ENCODE peak calls at places on chromosomes 4 and X, in four cellular contexts. I is CD8-positive, alpha-beta memory T cell; U is cardiac muscle cell; R is endothelial cell of umbilical vein. P is an unnamed sample. For H3K4me1, the result is how much of the 10 kb centered on the place peaks cover.

GRCh38 chr4:83516042-83516772 is 19.7 kb upstream of the GPAT3 start:
- DNase-seq in U (no peak), R (peak), I (no peak), P (peak)

GRCh38 chrX:2502668-2503519 is 2.1 kb upstream of the DHRSX start:
- DNase-seq in U (no peak), R (no peak), I (no peak), P (no peak)

GRCh38 chr4:180449395-180449956 is 1793.7 kb upstream of the TENM3 start:
- DNase-seq in I (no peak), R (no peak), U (peak), P (peak)

GRCh38 chr4:186979966-186980745 is 256.5 kb upstream of the FAT1 start:
- DNase-seq in R (no peak), I (no peak), U (no peak), P (no peak)

GRCh38 chr4:108173599-108174057 is 4.9 kb upstream of the LEF1 start:
- DNase-seq in U (no peak), R (no peak), I (no peak), P (no peak)

GRCh38 chrX:153875391-153876111 is 10.4 kb downstream of the L1CAM start:
- DNase-seq in U (peak), R (peak), I (peak), P (peak)

GRCh38 chr4:157012296-157012695 is 40.7 kb upstream of the PDGFC start:
- DNase-seq in U (no peak), I (no peak), R (no peak), P (no peak)

GRCh38 chrX:26234177-26234576 is 18.2 kb downstream of the MAGEB5 start:
- DNase-seq in R (no peak), I (no peak), U (no peak), P (no peak)

GRCh38 chr4:65668201-65669007 is 1.9 kb downstream of the EPHA5 start:
- DNase-seq in U (peak), R (no peak), I (no peak), P (no peak)

GRCh38 chr4:6795821-6796220 is 13.3 kb downstream of the KIAA0232 start:
- DNase-seq in U (no peak), I (no peak), R (no peak), P (no peak)

GRCh38 chr4:58749206-58749605 is 1639.0 kb upstream of the IGFBP7 start:
- DNase-seq in I (no peak), R (no peak), U (no peak), P (peak)

GRCh38 chrX:95885074-95885473 is 799.6 kb upstream of the DIAPH2 start:
- DNase-seq in I (no peak), R (peak), U (no peak), P (no peak)

GRCh38 chrX:1378306-1378758 is 13.6 kb downstream of the SLC25A6 start:
- DNase-seq in I (no peak), R (no peak), U (no peak), P (no peak)

GRCh38 chr4:57136281-57136680 is 26.1 kb upstream of the IGFBP7 start:
- DNase-seq in I (no peak), R (peak), U (no peak), P (no peak)

GRCh38 chr4:57591073-57591472 is 480.9 kb upstream of the IGFBP7 start:
- DNase-seq in R (no peak), I (no peak), U (no peak), P (no peak)

GRCh38 chrX:29435396-29435795 is 780.0 kb upstream of the MAGEB2 start:
- DNase-seq in U (no peak), I (no peak), R (peak), P (no peak)

GRCh38 chr4:184807261-184807660 is 18.5 kb downstream of the ACSL1 start:
- DNase-seq in R (no peak), U (no peak), I (no peak), P (no peak)

GRCh38 chrX:131226591-131226990 is 62.5 kb downstream of the IGSF1 start:
- DNase-seq in U (no peak), I (no peak), R (no peak), P (no peak)

GRCh38 chrX:67544871-67545771 is 1.3 kb downstream of the AR start:
- DNase-seq in R (peak), U (no peak), I (no peak), P (no peak)

DNA sequence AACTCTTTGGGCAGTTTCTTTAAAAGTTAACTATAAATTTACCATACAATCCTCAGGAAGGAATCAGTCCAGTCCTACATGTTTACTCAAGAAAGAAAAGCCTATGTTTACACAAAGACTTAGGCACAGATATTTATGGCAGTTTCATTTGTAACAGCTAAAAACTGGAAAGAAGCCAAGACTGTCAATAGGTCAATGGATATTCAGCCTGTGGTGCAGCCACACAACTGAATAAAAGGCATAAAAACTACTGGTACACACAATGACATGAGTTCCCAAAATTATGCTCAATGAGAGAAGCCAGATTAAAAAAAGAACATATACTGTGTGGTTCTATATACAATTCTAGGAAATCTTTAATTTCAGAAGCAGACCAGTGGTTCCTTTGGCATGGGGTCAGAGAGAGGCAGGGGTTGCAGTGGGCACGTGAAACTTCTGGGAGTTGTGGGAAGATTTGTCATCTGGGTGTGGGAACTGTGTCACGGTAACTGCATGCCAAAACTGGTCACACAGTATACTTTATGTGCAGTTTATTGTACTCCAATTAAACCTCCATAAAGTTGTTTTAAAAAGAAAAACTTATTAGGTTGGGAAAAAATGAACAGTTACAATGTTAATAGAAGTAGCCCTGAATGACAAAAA is 26.8 kb upstream of the STS start:
- DNase-seq in U (no peak), R (peak), I (no peak), P (peak)
- H3K27ac ChIP-seq in U (no peak), R (peak), I (no peak), P (peak)

GRCh38 chr4:165327211-165328100 is at the start of gene MSMO1:
- DNase-seq in R (peak), U (peak), I (peak), P (peak)
- H3K4me1 ChIP-seq in R (half or more), U (under half), I (under half), P (under half)

GRCh38 chr4:182818926-182819730 is 98.1 kb downstream of the DCTD start:
- DNase-seq in I (no peak), R (no peak), U (no peak), P (no peak)
- H3K4me3 ChIP-seq in I (no peak), R (no peak), U (no peak), P (no peak)

GRCh38 chr4:45663495-45664148 is 460.2 kb downstream of the GABRG1 start:
- DNase-seq in U (peak), I (no peak), R (no peak), P (no peak)
- H3K27ac ChIP-seq in U (no peak), I (no peak), R (no peak), P (no peak)